ENCODE peak calls at places on chromosomes 16 and 17, in seven cellular contexts. R, E, D, V, S, P and I are unnamed samples.

GRCh38 chr16:79618712-79619050 is 18.1 kb upstream of the MAF start:
- DNase-seq in R (no peak), E (no peak), D (no peak), V (no peak), S (no peak), P (no peak), I (no peak)

GRCh38 chr17:4947010-4947410 is 1.3 kb downstream of the PFN1 start:
- DNase-seq in R (no peak), E (no peak), D (no peak), V (no peak), S (no peak), P (no peak), I (no peak)

GRCh38 chr16:30144017-30144416 is 21.0 kb upstream of the MAPK3 start:
- DNase-seq in R (no peak), E (no peak), D (no peak), V (no peak), S (no peak), P (no peak), I (no peak)

GRCh38 chr17:45127583-45128300 is 4.6 kb downstream of the PLCD3 start:
- DNase-seq in R (peak), E (peak), D (peak), V (no peak), S (no peak), P (no peak), I (no peak)

GRCh38 chr17:20095366-20096080 is 86.4 kb downstream of the SPECC1 start:
- DNase-seq in R (no peak), E (peak), D (peak), V (peak), S (peak), P (peak), I (no peak)

GRCh38 chr16:88924834-88925539 is 52.0 kb downstream of the CBFA2T3 start:
- DNase-seq in R (no peak), E (no peak), D (peak), V (peak), S (peak), P (peak), I (peak)

GRCh38 chr16:31421587-31421986 is 6.6 kb downstream of the COX6A2 start:
- DNase-seq in R (no peak), E (no peak), D (no peak), V (no peak), S (no peak), P (no peak), I (peak)

GRCh38 chr16:14335297-14335696 is 264.2 kb downstream of the MRTFB start:
- DNase-seq in R (no peak), E (no peak), D (no peak), V (no peak), S (no peak), P (no peak), I (no peak)

GRCh38 chr17:63435681-63436522 is 10.2 kb downstream of the CYB561 start:
- DNase-seq in R (peak), E (no peak), D (no peak), V (peak), S (no peak), P (peak), I (no peak)

GRCh38 chr16:89563639-89564392 is 3.3 kb downstream of the RPL13 start:
- DNase-seq in R (no peak), E (no peak), D (no peak), V (no peak), S (no peak), P (no peak), I (no peak)

GRCh38 chr16:75052481-75053211 is 53.8 kb downstream of the ZNRF1 start:
- DNase-seq in R (no peak), E (no peak), D (no peak), V (peak), S (no peak), P (no peak), I (no peak)
- TF ChIP-seq CTCF in R (no peak), E (no peak), D (no peak), V (peak), S (no peak), P (no peak), I (no peak)

GRCh38 chr17:55996826-55997225 is 156.4 kb upstream of the ANKFN1 start:
- DNase-seq in R (no peak), E (no peak), D (no peak), V (no peak), S (no peak), P (no peak), I (no peak)
- TF ChIP-seq CTCF in R (no peak), E (no peak), D (no peak), V (no peak), S (no peak), P (no peak), I (no peak)

GRCh38 chr17:16380640-16381495 is at the start of gene UBB:
- DNase-seq in R (peak), E (peak), D (peak), V (peak), S (peak), P (peak), I (peak)
- TF ChIP-seq CTCF in R (peak), E (no peak), D (no peak), V (no peak), S (no peak), P (no peak), I (peak)

DNA sequence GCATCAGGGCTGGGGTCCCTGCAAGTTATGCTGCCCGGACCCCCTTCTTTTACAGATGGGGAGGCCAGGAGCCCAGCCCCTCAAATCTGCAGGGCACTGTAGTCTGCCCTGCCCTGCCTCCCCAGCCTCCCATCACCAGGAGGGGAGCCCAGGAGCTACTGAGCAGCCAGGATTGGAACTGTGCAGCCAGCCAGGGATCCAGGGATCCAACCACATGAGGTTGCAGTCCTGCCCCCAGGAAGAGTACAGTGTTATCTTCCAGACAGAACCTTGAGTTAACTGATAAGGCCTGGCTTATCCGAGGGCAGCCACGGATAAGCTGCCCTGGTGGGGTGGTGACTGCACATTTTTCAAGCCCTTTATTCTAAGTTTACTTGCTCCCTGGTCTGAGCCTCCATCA is 11.4 kb upstream of the NDRG4 start:
- DNase-seq in R (no peak), E (no peak), D (no peak), V (no peak), S (no peak), P (no peak), I (no peak)
- TF ChIP-seq CTCF in R (no peak), E (no peak), D (no peak), V (no peak), S (no peak), P (no peak), I (no peak)

DNA sequence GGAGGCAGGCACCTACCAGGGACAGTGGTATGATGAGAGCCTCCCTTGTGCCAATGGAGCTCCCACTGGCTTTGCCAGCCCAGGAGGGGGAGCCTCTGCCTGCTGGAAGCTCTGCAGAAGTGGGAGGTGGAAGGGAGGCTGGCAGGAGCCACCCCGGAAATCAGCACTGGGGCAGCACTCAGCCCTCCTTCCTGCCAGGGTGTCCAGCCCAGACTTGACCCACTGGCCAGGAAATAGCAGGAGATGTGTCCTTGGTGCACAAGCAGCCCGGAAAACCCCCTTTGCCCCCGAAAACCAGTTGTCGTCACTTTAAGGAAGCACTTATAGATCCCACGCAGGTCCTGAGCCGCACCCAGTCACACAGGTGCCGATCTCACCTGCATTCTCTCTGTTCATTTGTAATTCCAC is 49.3 kb upstream of the CACNG4 start:
- DNase-seq in R (peak), E (no peak), D (no peak), V (peak), S (no peak), P (peak), I (no peak)
- TF ChIP-seq CTCF in R (peak), E (no peak), D (no peak), V (peak), S (no peak), P (no peak), I (peak)

GRCh38 chr17:51860934-51861561 is 297.5 kb downstream of the CA10 start:
- DNase-seq in R (no peak), E (no peak), D (peak), V (peak), S (peak), P (peak), I (peak)
- TF ChIP-seq CTCF in R (no peak), E (no peak), D (peak), V (peak), S (peak), P (peak), I (peak)